ENCODE peak calls at places on chromosomes 2 and 18, in seven cellular contexts. One of them, this sample, is unnamed.

GRCh38 chr2:241272722-241273551 is 42.5 kb downstream of the HDLBP start:
- DNase-seq in sigmoid colon: peak; percentile 92
- DNase-seq in suprapubic skin: peak; percentile 86
- DNase-seq in HCT116: no peak
- DNase-seq in Panc1: no peak
- DNase-seq in transverse colon: peak; percentile 76
- DNase-seq in H1: peak; percentile 75
- DNase-seq in this sample: no peak

GRCh38 chr2:12504443-12504842 is 212.3 kb upstream of the TRIB2 start:
- DNase-seq in sigmoid colon: no peak
- DNase-seq in suprapubic skin: no peak
- DNase-seq in HCT116: no peak
- DNase-seq in Panc1: no peak
- DNase-seq in transverse colon: no peak
- DNase-seq in H1: no peak
- DNase-seq in this sample: no peak

GRCh38 chr2:120662746-120663145 is 72.9 kb upstream of the GLI2 start:
- DNase-seq in sigmoid colon: peak; percentile 34
- DNase-seq in suprapubic skin: peak; percentile 28
- DNase-seq in HCT116: no peak
- DNase-seq in Panc1: no peak
- DNase-seq in transverse colon: no peak
- DNase-seq in H1: no peak
- DNase-seq in this sample: peak; percentile 61

GRCh38 chr18:67104700-67105284 is 411.7 kb downstream of the DSEL start:
- DNase-seq in sigmoid colon: no peak
- DNase-seq in suprapubic skin: peak; percentile 73
- DNase-seq in HCT116: no peak
- DNase-seq in Panc1: peak; percentile 70
- DNase-seq in transverse colon: peak; percentile 49
- DNase-seq in H1: peak; percentile 69
- DNase-seq in this sample: no peak

GRCh38 chr2:79619976-79620375 is 107.1 kb downstream of the CTNNA2 start:
- DNase-seq in sigmoid colon: no peak
- DNase-seq in suprapubic skin: no peak
- DNase-seq in HCT116: no peak
- DNase-seq in Panc1: no peak
- DNase-seq in transverse colon: no peak
- DNase-seq in H1: no peak
- DNase-seq in this sample: no peak

GRCh38 chr2:182649316-182649715 is 66.7 kb upstream of the DNAJC10 start:
- DNase-seq in sigmoid colon: no peak
- DNase-seq in suprapubic skin: no peak
- DNase-seq in HCT116: peak; percentile 21
- DNase-seq in Panc1: no peak
- DNase-seq in transverse colon: peak; percentile 9
- DNase-seq in H1: no peak
- DNase-seq in this sample: no peak

GRCh38 chr2:236146436-236146835 is 21.8 kb downstream of the GBX2 start:
- DNase-seq in sigmoid colon: peak; percentile 37
- DNase-seq in suprapubic skin: no peak
- DNase-seq in HCT116: no peak
- DNase-seq in Panc1: no peak
- DNase-seq in transverse colon: no peak
- DNase-seq in H1: no peak
- DNase-seq in this sample: no peak

GRCh38 chr18:44895176-44895798 is 214.6 kb downstream of the SETBP1 start:
- DNase-seq in sigmoid colon: no peak
- DNase-seq in suprapubic skin: no peak
- DNase-seq in HCT116: no peak
- DNase-seq in Panc1: peak; percentile 1
- DNase-seq in transverse colon: peak; percentile 76
- DNase-seq in H1: no peak
- DNase-seq in this sample: no peak

GRCh38 chr2:227482638-227483340 is 10.8 kb downstream of the AGFG1 start:
- DNase-seq in sigmoid colon: no peak
- DNase-seq in suprapubic skin: no peak
- DNase-seq in HCT116: no peak
- DNase-seq in Panc1: no peak
- DNase-seq in transverse colon: no peak
- DNase-seq in H1: no peak
- DNase-seq in this sample: no peak

GRCh38 chr2:24025264-24025663 is 15.4 kb downstream of the MFSD2B start:
- DNase-seq in sigmoid colon: no peak
- DNase-seq in suprapubic skin: no peak
- DNase-seq in HCT116: no peak
- DNase-seq in Panc1: no peak
- DNase-seq in transverse colon: no peak
- DNase-seq in H1: no peak
- DNase-seq in this sample: no peak
- TF ChIP-seq POLR2AphosphoS5 in sigmoid colon: no peak
- TF ChIP-seq POLR2AphosphoS5 in suprapubic skin: no peak
- TF ChIP-seq POLR2AphosphoS5 in HCT116: no peak
- TF ChIP-seq POLR2AphosphoS5 in Panc1: no peak
- TF ChIP-seq POLR2AphosphoS5 in transverse colon: no peak
- TF ChIP-seq POLR2AphosphoS5 in H1: no peak
- TF ChIP-seq POLR2AphosphoS5 in this sample: no peak

GRCh38 chr2:88903744-88904353 is 212.4 kb downstream of the RPIA start:
- DNase-seq in sigmoid colon: no peak
- DNase-seq in suprapubic skin: no peak
- DNase-seq in HCT116: peak; percentile 31
- DNase-seq in Panc1: no peak
- DNase-seq in transverse colon: no peak
- DNase-seq in H1: no peak
- DNase-seq in this sample: no peak
- H3K4me3 ChIP-seq in sigmoid colon: no peak overlapping the region
- H3K4me3 ChIP-seq in suprapubic skin: no peak overlapping the region
- H3K4me3 ChIP-seq in HCT116: no peak overlapping the region
- H3K4me3 ChIP-seq in Panc1: no peak overlapping the region
- H3K4me3 ChIP-seq in transverse colon: no peak overlapping the region
- H3K4me3 ChIP-seq in H1: no peak overlapping the region
- H3K4me3 ChIP-seq in this sample: no peak overlapping the region

DNA sequence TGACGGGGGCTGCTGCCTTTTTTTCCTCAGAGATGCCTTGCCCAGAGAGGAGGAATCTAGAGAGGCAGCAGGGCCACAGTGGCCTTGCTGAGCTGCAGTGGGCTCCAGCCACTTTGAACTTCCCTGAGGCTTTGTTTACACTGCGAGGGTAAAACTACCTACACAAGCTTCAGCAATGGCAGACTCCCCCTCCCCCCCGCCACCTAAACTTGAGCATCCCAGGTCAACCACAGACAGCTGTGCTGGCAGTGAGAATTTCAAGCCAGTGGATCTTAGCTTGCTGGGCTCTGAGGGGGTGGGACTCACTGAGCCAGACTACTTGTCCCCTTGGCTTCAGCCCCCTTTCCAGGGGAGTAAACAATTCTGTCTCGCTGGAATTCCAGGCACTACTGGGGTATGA is 11.8 kb downstream of the SYT4 start:
- DNase-seq in sigmoid colon: no peak
- DNase-seq in suprapubic skin: no peak
- DNase-seq in HCT116: no peak
- DNase-seq in Panc1: no peak
- DNase-seq in transverse colon: no peak
- DNase-seq in H1: no peak
- DNase-seq in this sample: no peak
- H3K4me1 ChIP-seq in sigmoid colon: no peaks in the 10 kb centered on the region
- H3K4me1 ChIP-seq in suprapubic skin: no peaks in the 10 kb centered on the region
- H3K4me1 ChIP-seq in HCT116: no peaks in the 10 kb centered on the region
- H3K4me1 ChIP-seq in Panc1: no peaks in the 10 kb centered on the region
- H3K4me1 ChIP-seq in transverse colon: no peaks in the 10 kb centered on the region
- H3K4me1 ChIP-seq in H1: no peaks in the 10 kb centered on the region
- H3K4me1 ChIP-seq in this sample: no peaks in the 10 kb centered on the region

GRCh38 chr2:139465789-139466188 is 685.6 kb upstream of the NXPH2 start:
- DNase-seq in sigmoid colon: no peak
- DNase-seq in suprapubic skin: no peak
- DNase-seq in HCT116: no peak
- DNase-seq in Panc1: no peak
- DNase-seq in transverse colon: no peak
- DNase-seq in H1: no peak
- DNase-seq in this sample: no peak

DNA sequence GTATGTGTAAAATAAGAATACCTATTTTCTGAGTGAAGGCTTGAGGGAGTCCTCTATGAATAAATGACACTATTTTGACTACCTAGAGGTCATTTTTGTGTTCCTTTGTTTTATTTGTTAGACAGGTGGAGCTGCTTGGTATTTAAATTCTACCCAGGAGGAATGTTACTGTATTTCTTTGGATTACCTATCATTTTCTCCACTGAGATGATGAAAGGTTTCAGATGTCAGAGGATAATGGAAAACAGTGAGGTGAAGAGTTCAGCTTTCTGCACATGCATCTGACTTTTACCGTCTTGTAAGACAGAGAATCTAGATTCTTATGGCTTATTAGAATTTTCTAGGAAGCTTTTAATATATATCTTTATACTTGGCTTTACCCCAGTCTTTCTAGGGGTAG is 689.8 kb upstream of the NXPH2 start:
- DNase-seq in sigmoid colon: no peak
- DNase-seq in suprapubic skin: no peak
- DNase-seq in HCT116: no peak
- DNase-seq in Panc1: no peak
- DNase-seq in transverse colon: no peak
- DNase-seq in H1: no peak
- DNase-seq in this sample: no peak
- TF ChIP-seq POLR2AphosphoS5 in sigmoid colon: no peak
- TF ChIP-seq POLR2AphosphoS5 in suprapubic skin: no peak
- TF ChIP-seq POLR2AphosphoS5 in HCT116: no peak
- TF ChIP-seq POLR2AphosphoS5 in Panc1: no peak
- TF ChIP-seq POLR2AphosphoS5 in transverse colon: no peak
- TF ChIP-seq POLR2AphosphoS5 in H1: no peak
- TF ChIP-seq POLR2AphosphoS5 in this sample: no peak

GRCh38 chr2:154386186-154386585 is 312.3 kb upstream of the KCNJ3 start:
- DNase-seq in sigmoid colon: no peak
- DNase-seq in suprapubic skin: no peak
- DNase-seq in HCT116: no peak
- DNase-seq in Panc1: no peak
- DNase-seq in transverse colon: no peak
- DNase-seq in H1: no peak
- DNase-seq in this sample: no peak
- H3K4me3 ChIP-seq in sigmoid colon: no peak overlapping the region
- H3K4me3 ChIP-seq in suprapubic skin: no peak overlapping the region
- H3K4me3 ChIP-seq in HCT116: no peak overlapping the region
- H3K4me3 ChIP-seq in Panc1: no peak overlapping the region
- H3K4me3 ChIP-seq in transverse colon: no peak overlapping the region
- H3K4me3 ChIP-seq in H1: no peak overlapping the region
- H3K4me3 ChIP-seq in this sample: no peak overlapping the region

GRCh38 chr2:239114616-239115265 is 266.9 kb downstream of the TWIST2 start:
- DNase-seq in sigmoid colon: no peak
- DNase-seq in suprapubic skin: no peak
- DNase-seq in HCT116: no peak
- DNase-seq in Panc1: no peak
- DNase-seq in transverse colon: no peak
- DNase-seq in H1: no peak
- DNase-seq in this sample: no peak
- H3K4me1 ChIP-seq in sigmoid colon: no peaks in the 10 kb centered on the region
- H3K4me1 ChIP-seq in suprapubic skin: peaks cover 22% of the 10 kb centered on the region
- H3K4me1 ChIP-seq in HCT116: no peaks in the 10 kb centered on the region
- H3K4me1 ChIP-seq in Panc1: no peaks in the 10 kb centered on the region
- H3K4me1 ChIP-seq in transverse colon: peaks cover 23% of the 10 kb centered on the region
- H3K4me1 ChIP-seq in H1: no peaks in the 10 kb centered on the region
- H3K4me1 ChIP-seq in this sample: peaks cover 22% of the 10 kb centered on the region

GRCh38 chr2:239305222-239305575 is 95.6 kb downstream of the HDAC4 start:
- DNase-seq in sigmoid colon: peak; percentile 76
- DNase-seq in suprapubic skin: peak; percentile 44
- DNase-seq in HCT116: no peak
- DNase-seq in Panc1: no peak
- DNase-seq in transverse colon: peak; percentile 7
- DNase-seq in H1: no peak
- DNase-seq in this sample: no peak
- TF ChIP-seq POLR2AphosphoS5 in sigmoid colon: peak; percentile 50
- TF ChIP-seq POLR2AphosphoS5 in suprapubic skin: no peak
- TF ChIP-seq POLR2AphosphoS5 in HCT116: no peak
- TF ChIP-seq POLR2AphosphoS5 in Panc1: no peak
- TF ChIP-seq POLR2AphosphoS5 in transverse colon: no peak
- TF ChIP-seq POLR2AphosphoS5 in H1: no peak
- TF ChIP-seq POLR2AphosphoS5 in this sample: no peak

DNA sequence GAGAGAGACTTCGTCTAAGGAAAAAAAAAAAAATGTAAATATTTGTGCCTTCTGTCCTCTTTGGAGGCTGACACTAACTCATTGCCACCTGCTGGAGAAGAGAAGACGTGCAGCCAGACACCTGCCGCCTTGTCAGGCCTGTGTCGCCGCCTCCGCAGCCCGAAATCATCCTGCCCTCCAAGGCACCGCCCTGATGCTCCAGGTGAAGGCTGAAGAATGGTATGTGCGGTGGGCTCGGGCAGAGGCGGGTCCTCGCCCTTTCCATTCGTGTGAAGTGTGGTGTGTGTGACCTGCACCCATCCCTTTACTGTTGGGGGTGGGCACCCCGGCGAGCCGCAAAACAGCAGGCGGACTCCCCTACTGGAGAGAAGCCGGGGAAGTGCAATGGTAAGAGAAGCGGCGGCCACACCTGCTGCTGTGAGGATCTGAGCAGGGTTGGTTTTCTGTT is 60.4 kb downstream of the FAM161A start:
- DNase-seq in sigmoid colon: peak; percentile 67
- DNase-seq in suprapubic skin: no peak
- DNase-seq in HCT116: peak; percentile 68
- DNase-seq in Panc1: peak; percentile 43
- DNase-seq in transverse colon: peak; percentile 65
- DNase-seq in H1: peak; percentile 87
- DNase-seq in this sample: no peak
- H3K4me3 ChIP-seq in sigmoid colon: no peak overlapping the region
- H3K4me3 ChIP-seq in suprapubic skin: no peak overlapping the region
- H3K4me3 ChIP-seq in HCT116: no peak overlapping the region
- H3K4me3 ChIP-seq in Panc1: no peak overlapping the region
- H3K4me3 ChIP-seq in transverse colon: no peak overlapping the region
- H3K4me3 ChIP-seq in H1: peak overlapping the region; percentile 55
- H3K4me3 ChIP-seq in this sample: no peak overlapping the region

This sample was measured in vagina.